ENCODE peak calls at places on chromosomes 11 and 22, in six cellular contexts. One of them, this sample, is unnamed.

GRCh38 chr11:65788801-65789200 is 1.9 kb downstream of the OVOL1 start:
- DNase-seq in activated CD8-positive, alpha-beta memory T cell treated with anti-CD3 and anti-CD28 coated beads for 48 hours: no peak
- DNase-seq in NCI-H82: no peak
- DNase-seq in fibroblast of mammary gland: no peak
- DNase-seq in NCI-H1436 treated with DMSO at 0.1 percent for 48 hours: no peak
- DNase-seq in stimulated activated CD4-positive, alpha-beta T cell treated with anti-CD3 and anti-CD28 coated beads, Interleukin-1b, Interleukin-23, amount 100 ng/mL, for 24 hours: no peak
- DNase-seq in this sample: no peak

GRCh38 chr22:20206709-20207215 is 55.9 kb upstream of the CCDC188 start:
- DNase-seq in activated CD8-positive, alpha-beta memory T cell treated with anti-CD3 and anti-CD28 coated beads for 48 hours: no peak
- DNase-seq in NCI-H82: peak
- DNase-seq in fibroblast of mammary gland: peak
- DNase-seq in NCI-H1436 treated with DMSO at 0.1 percent for 48 hours: no peak
- DNase-seq in stimulated activated CD4-positive, alpha-beta T cell treated with anti-CD3 and anti-CD28 coated beads, Interleukin-1b, Interleukin-23, amount 100 ng/mL, for 24 hours: no peak
- DNase-seq in this sample: peak

GRCh38 chr11:119800171-119800570 is 71.2 kb upstream of the NECTIN1 start:
- DNase-seq in activated CD8-positive, alpha-beta memory T cell treated with anti-CD3 and anti-CD28 coated beads for 48 hours: no peak
- DNase-seq in NCI-H82: no peak
- DNase-seq in fibroblast of mammary gland: no peak
- DNase-seq in NCI-H1436 treated with DMSO at 0.1 percent for 48 hours: no peak
- DNase-seq in stimulated activated CD4-positive, alpha-beta T cell treated with anti-CD3 and anti-CD28 coated beads, Interleukin-1b, Interleukin-23, amount 100 ng/mL, for 24 hours: no peak
- DNase-seq in this sample: no peak

GRCh38 chr22:49853981-49854791 is 542 bp downstream of the ZBED4 start:
- DNase-seq in activated CD8-positive, alpha-beta memory T cell treated with anti-CD3 and anti-CD28 coated beads for 48 hours: peak
- DNase-seq in NCI-H82: peak
- DNase-seq in fibroblast of mammary gland: no peak
- DNase-seq in NCI-H1436 treated with DMSO at 0.1 percent for 48 hours: no peak
- DNase-seq in stimulated activated CD4-positive, alpha-beta T cell treated with anti-CD3 and anti-CD28 coated beads, Interleukin-1b, Interleukin-23, amount 100 ng/mL, for 24 hours: no peak
- DNase-seq in this sample: peak

GRCh38 chr11:78982377-78982925 is 407.8 kb upstream of the NARS2 start:
- DNase-seq in activated CD8-positive, alpha-beta memory T cell treated with anti-CD3 and anti-CD28 coated beads for 48 hours: no peak
- DNase-seq in NCI-H82: no peak
- DNase-seq in fibroblast of mammary gland: no peak
- DNase-seq in NCI-H1436 treated with DMSO at 0.1 percent for 48 hours: no peak
- DNase-seq in stimulated activated CD4-positive, alpha-beta T cell treated with anti-CD3 and anti-CD28 coated beads, Interleukin-1b, Interleukin-23, amount 100 ng/mL, for 24 hours: no peak
- DNase-seq in this sample: no peak

GRCh38 chr11:57800444-57801184 is 39.0 kb downstream of the CTNND1 start:
- DNase-seq in activated CD8-positive, alpha-beta memory T cell treated with anti-CD3 and anti-CD28 coated beads for 48 hours: no peak
- DNase-seq in NCI-H82: peak
- DNase-seq in fibroblast of mammary gland: peak
- DNase-seq in NCI-H1436 treated with DMSO at 0.1 percent for 48 hours: peak
- DNase-seq in stimulated activated CD4-positive, alpha-beta T cell treated with anti-CD3 and anti-CD28 coated beads, Interleukin-1b, Interleukin-23, amount 100 ng/mL, for 24 hours: no peak
- DNase-seq in this sample: peak

GRCh38 chr11:115691030-115691429 is 186.8 kb upstream of the CADM1 start:
- DNase-seq in activated CD8-positive, alpha-beta memory T cell treated with anti-CD3 and anti-CD28 coated beads for 48 hours: no peak
- DNase-seq in NCI-H82: no peak
- DNase-seq in fibroblast of mammary gland: no peak
- DNase-seq in NCI-H1436 treated with DMSO at 0.1 percent for 48 hours: no peak
- DNase-seq in stimulated activated CD4-positive, alpha-beta T cell treated with anti-CD3 and anti-CD28 coated beads, Interleukin-1b, Interleukin-23, amount 100 ng/mL, for 24 hours: no peak
- DNase-seq in this sample: no peak

GRCh38 chr22:42022162-42022847 is 23.7 kb downstream of the WBP2NL start:
- DNase-seq in activated CD8-positive, alpha-beta memory T cell treated with anti-CD3 and anti-CD28 coated beads for 48 hours: no peak
- DNase-seq in NCI-H82: no peak
- DNase-seq in fibroblast of mammary gland: no peak
- DNase-seq in NCI-H1436 treated with DMSO at 0.1 percent for 48 hours: no peak
- DNase-seq in stimulated activated CD4-positive, alpha-beta T cell treated with anti-CD3 and anti-CD28 coated beads, Interleukin-1b, Interleukin-23, amount 100 ng/mL, for 24 hours: no peak
- DNase-seq in this sample: no peak

GRCh38 chr11:114785820-114786219 is 107.5 kb downstream of the NXPE2 start:
- DNase-seq in activated CD8-positive, alpha-beta memory T cell treated with anti-CD3 and anti-CD28 coated beads for 48 hours: no peak
- DNase-seq in NCI-H82: peak
- DNase-seq in fibroblast of mammary gland: no peak
- DNase-seq in NCI-H1436 treated with DMSO at 0.1 percent for 48 hours: no peak
- DNase-seq in stimulated activated CD4-positive, alpha-beta T cell treated with anti-CD3 and anti-CD28 coated beads, Interleukin-1b, Interleukin-23, amount 100 ng/mL, for 24 hours: no peak
- DNase-seq in this sample: no peak

GRCh38 chr22:32527756-32528155 is 53.1 kb downstream of the FBXO7 start:
- DNase-seq in activated CD8-positive, alpha-beta memory T cell treated with anti-CD3 and anti-CD28 coated beads for 48 hours: no peak
- DNase-seq in NCI-H82: peak
- DNase-seq in fibroblast of mammary gland: no peak
- DNase-seq in NCI-H1436 treated with DMSO at 0.1 percent for 48 hours: no peak
- DNase-seq in stimulated activated CD4-positive, alpha-beta T cell treated with anti-CD3 and anti-CD28 coated beads, Interleukin-1b, Interleukin-23, amount 100 ng/mL, for 24 hours: no peak
- DNase-seq in this sample: no peak

GRCh38 chr11:16178273-16178672 is 178.1 kb downstream of the SOX6 start:
- DNase-seq in activated CD8-positive, alpha-beta memory T cell treated with anti-CD3 and anti-CD28 coated beads for 48 hours: no peak
- DNase-seq in NCI-H82: no peak
- DNase-seq in fibroblast of mammary gland: no peak
- DNase-seq in NCI-H1436 treated with DMSO at 0.1 percent for 48 hours: no peak
- DNase-seq in stimulated activated CD4-positive, alpha-beta T cell treated with anti-CD3 and anti-CD28 coated beads, Interleukin-1b, Interleukin-23, amount 100 ng/mL, for 24 hours: no peak
- DNase-seq in this sample: no peak

GRCh38 chr22:19604711-19605268 is 80.6 kb upstream of the CLDN5 start:
- DNase-seq in activated CD8-positive, alpha-beta memory T cell treated with anti-CD3 and anti-CD28 coated beads for 48 hours: no peak
- DNase-seq in NCI-H82: no peak
- DNase-seq in fibroblast of mammary gland: no peak
- DNase-seq in NCI-H1436 treated with DMSO at 0.1 percent for 48 hours: no peak
- DNase-seq in stimulated activated CD4-positive, alpha-beta T cell treated with anti-CD3 and anti-CD28 coated beads, Interleukin-1b, Interleukin-23, amount 100 ng/mL, for 24 hours: no peak
- DNase-seq in this sample: no peak

GRCh38 chr22:19271856-19272535 is 19.5 kb downstream of the CLTCL1 start:
- DNase-seq in activated CD8-positive, alpha-beta memory T cell treated with anti-CD3 and anti-CD28 coated beads for 48 hours: no peak
- DNase-seq in NCI-H82: no peak
- DNase-seq in fibroblast of mammary gland: no peak
- DNase-seq in NCI-H1436 treated with DMSO at 0.1 percent for 48 hours: no peak
- DNase-seq in stimulated activated CD4-positive, alpha-beta T cell treated with anti-CD3 and anti-CD28 coated beads, Interleukin-1b, Interleukin-23, amount 100 ng/mL, for 24 hours: no peak
- DNase-seq in this sample: peak

GRCh38 chr22:40703174-40703573 is 23.9 kb downstream of the MCHR1 start:
- DNase-seq in activated CD8-positive, alpha-beta memory T cell treated with anti-CD3 and anti-CD28 coated beads for 48 hours: no peak
- DNase-seq in NCI-H82: peak
- DNase-seq in fibroblast of mammary gland: peak
- DNase-seq in NCI-H1436 treated with DMSO at 0.1 percent for 48 hours: no peak
- DNase-seq in stimulated activated CD4-positive, alpha-beta T cell treated with anti-CD3 and anti-CD28 coated beads, Interleukin-1b, Interleukin-23, amount 100 ng/mL, for 24 hours: no peak
- DNase-seq in this sample: no peak

GRCh38 chr11:115488945-115489344 is 15.3 kb downstream of the CADM1 start:
- DNase-seq in activated CD8-positive, alpha-beta memory T cell treated with anti-CD3 and anti-CD28 coated beads for 48 hours: no peak
- DNase-seq in NCI-H82: no peak
- DNase-seq in fibroblast of mammary gland: no peak
- DNase-seq in NCI-H1436 treated with DMSO at 0.1 percent for 48 hours: no peak
- DNase-seq in stimulated activated CD4-positive, alpha-beta T cell treated with anti-CD3 and anti-CD28 coated beads, Interleukin-1b, Interleukin-23, amount 100 ng/mL, for 24 hours: no peak
- DNase-seq in this sample: peak

GRCh38 chr22:25853902-25854301 is 111.9 kb downstream of the MYO18B start:
- DNase-seq in activated CD8-positive, alpha-beta memory T cell treated with anti-CD3 and anti-CD28 coated beads for 48 hours: no peak
- DNase-seq in NCI-H82: peak
- DNase-seq in fibroblast of mammary gland: no peak
- DNase-seq in NCI-H1436 treated with DMSO at 0.1 percent for 48 hours: no peak
- DNase-seq in stimulated activated CD4-positive, alpha-beta T cell treated with anti-CD3 and anti-CD28 coated beads, Interleukin-1b, Interleukin-23, amount 100 ng/mL, for 24 hours: no peak
- DNase-seq in this sample: no peak

This sample was measured in IMR-90.